ENCODE peak calls at places on chromosomes 11 and 22, in ten cellular contexts. J is testis, U is Peyer's patch, C is spleen, B is heart left ventricle, Z is gastrocnemius medialis, I is NB4, R is stomach, Y is GM12878, A is A549. F is an unnamed sample.

GRCh38 chr22:37818397-37819099 is 4.6 kb upstream of the GALR3 start:
- DNase-seq in J (peak; percentile 82), U (peak; percentile 58), C (peak; percentile 91), B (peak; percentile 75), Z (no peak), I (no peak), R (peak; percentile 71), Y (no peak), A (no peak), F (no peak)

GRCh38 chr11:113311536-113311935 is 2.8 kb upstream of the TTC12 start:
- DNase-seq in J (no peak), U (no peak), C (no peak), B (no peak), Z (no peak), I (no peak), R (no peak), Y (no peak), A (no peak), F (no peak)

GRCh38 chr11:101323997-101324396 is 194.4 kb upstream of the PGR start:
- DNase-seq in J (no peak), U (no peak), C (no peak), B (peak; percentile 26), Z (no peak), I (peak; percentile 19), R (no peak), Y (no peak), A (no peak), F (no peak)

GRCh38 chr22:40396882-40397281 is 26.5 kb downstream of the SGSM3 start:
- DNase-seq in J (no peak), U (no peak), C (no peak), B (no peak), Z (no peak), I (no peak), R (peak; percentile 91), Y (no peak), A (no peak), F (no peak)

GRCh38 chr22:25853902-25854301 is 111.9 kb downstream of the MYO18B start:
- DNase-seq in J (no peak), U (no peak), C (no peak), B (no peak), Z (no peak), I (no peak), R (no peak), Y (no peak), A (peak; percentile 3), F (no peak)

GRCh38 chr11:28834877-28835276 is 726.7 kb downstream of the METTL15 start:
- DNase-seq in J (no peak), U (no peak), C (no peak), B (no peak), Z (no peak), I (no peak), R (no peak), Y (no peak), A (no peak), F (no peak)

GRCh38 chr11:71406681-71407080 is 41.5 kb downstream of the DHCR7 start:
- DNase-seq in J (no peak), U (no peak), C (no peak), B (no peak), Z (no peak), I (peak; percentile 14), R (no peak), Y (no peak), A (no peak), F (no peak)

GRCh38 chr22:36198482-36198881 is 3.1 kb downstream of the APOL4 start:
- DNase-seq in J (no peak), U (no peak), C (no peak), B (no peak), Z (no peak), I (no peak), R (no peak), Y (no peak), A (no peak), F (no peak)

GRCh38 chr11:115736146-115736545 is 231.9 kb upstream of the CADM1 start:
- DNase-seq in J (no peak), U (no peak), C (no peak), B (no peak), Z (no peak), I (no peak), R (no peak), Y (no peak), A (no peak), F (no peak)

GRCh38 chr11:34359548-34359891 is 1.7 kb upstream of the ABTB2 start:
- DNase-seq in J (no peak), U (no peak), C (no peak), B (no peak), Z (no peak), I (no peak), R (no peak), Y (no peak), A (no peak), F (no peak)
- TF ChIP-seq POLR2A in J (no peak), U (no peak), C (no peak), B (no peak), Z (no peak), I (no peak), R (no peak), Y (no peak), A (no peak), F (no peak)

GRCh38 chr11:14449302-14449714 is 50.3 kb downstream of the COPB1 start:
- DNase-seq in J (no peak), U (no peak), C (no peak), B (no peak), Z (no peak), I (no peak), R (no peak), Y (no peak), A (no peak), F (no peak)

GRCh38 chr11:14444441-14445189 is 55.0 kb downstream of the COPB1 start:
- DNase-seq in J (no peak), U (no peak), C (no peak), B (no peak), Z (no peak), I (no peak), R (no peak), Y (no peak), A (no peak), F (no peak)

GRCh38 chr11:14445542-14446530 is 53.8 kb downstream of the COPB1 start:
- DNase-seq in J (no peak), U (no peak), C (no peak), B (no peak), Z (no peak), I (no peak), R (no peak), Y (no peak), A (no peak), F (no peak)

GRCh38 chr11:14448229-14448628 is 51.4 kb downstream of the COPB1 start:
- DNase-seq in J (no peak), U (no peak), C (no peak), B (no peak), Z (no peak), I (no peak), R (no peak), Y (no peak), A (no peak), F (no peak)

GRCh38 chr11:14446701-14447169 is 52.9 kb downstream of the COPB1 start:
- DNase-seq in J (no peak), U (no peak), C (no peak), B (no peak), Z (no peak), I (no peak), R (no peak), Y (no peak), A (no peak), F (no peak)
- TF ChIP-seq POLR2A in J (no peak), U (no peak), C (no peak), B (no peak), Z (no peak), I (no peak), R (no peak), Y (no peak), A (no peak), F (no peak)

GRCh38 chr11:65445604-65446445 is 23.2 kb downstream of the NEAT1 start:
- DNase-seq in J (no peak), U (peak; percentile 16), C (peak; percentile 78), B (no peak), Z (peak; percentile 74), I (peak; percentile 61), R (peak; percentile 34), Y (no peak), A (no peak), F (no peak)
- TF ChIP-seq POLR2A in J (no peak), U (no peak), C (no peak), B (peak; percentile 12), Z (no peak), I (peak; percentile 26), R (no peak), Y (peak; percentile 53), A (no peak), F (no peak)

DNA sequence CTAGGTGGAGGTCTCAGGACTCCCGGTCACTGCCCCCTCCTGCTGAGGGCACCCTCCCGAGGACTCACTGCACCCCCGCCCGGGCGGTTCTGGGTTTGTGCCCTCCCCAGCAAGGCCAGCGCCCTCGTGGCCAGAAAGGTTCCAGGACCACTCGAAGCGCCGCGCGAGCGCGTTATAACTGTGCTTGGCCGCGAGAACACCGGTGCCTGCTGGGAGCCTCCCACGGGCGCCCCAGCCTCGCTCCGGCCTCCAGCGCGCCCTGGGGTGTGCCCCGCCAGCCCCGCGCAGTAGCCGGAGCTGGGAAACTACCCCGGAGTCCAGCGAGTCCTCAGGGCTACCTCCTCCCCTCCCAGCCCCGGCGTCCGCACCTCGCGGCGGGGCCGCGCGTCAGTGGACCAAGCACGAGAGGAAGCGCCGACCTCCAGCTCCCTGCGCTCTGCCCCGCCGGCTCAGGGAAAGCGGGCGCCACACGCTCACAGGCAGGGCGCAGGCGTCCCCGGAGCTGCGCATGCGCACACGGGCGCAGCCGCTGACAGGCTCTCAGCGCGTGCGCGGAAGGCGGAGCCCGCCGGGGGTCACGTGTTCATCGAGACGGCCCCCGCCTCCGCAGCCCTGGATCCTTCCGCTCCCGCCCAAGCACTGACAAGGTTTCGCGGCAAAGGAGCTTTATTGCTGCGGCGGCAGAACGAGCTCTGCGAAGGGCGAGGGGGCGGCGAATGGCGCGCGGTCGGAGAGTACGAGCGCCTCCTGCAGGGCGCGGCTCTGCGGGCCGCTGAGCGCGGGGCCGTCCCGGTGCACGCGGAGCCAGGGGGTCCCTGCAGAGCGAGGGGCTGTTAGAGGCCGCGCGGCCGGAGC is at the start of gene SCO2:
- DNase-seq in J (peak; percentile 96), U (peak; percentile 96), C (peak; percentile 99), B (peak; percentile 99), Z (peak; percentile 91), I (peak; percentile 97), R (peak; percentile 98), Y (peak; percentile 89), A (peak; percentile 87), F (peak; percentile 95)
- TF ChIP-seq POLR2A in J (no peak), U (peak; percentile 89), C (peak; percentile 72), B (peak; percentile 87), Z (peak; percentile 68), I (peak; percentile 78), R (no peak), Y (no peak), A (peak; percentile 64), F (peak; percentile 75)